ENCODE peak calls at places on chromosome 11, in five cellular contexts. Z is CD8-positive, alpha-beta T cell; X is A549; C is AG04450; H is CD4-positive, CD25-positive, alpha-beta regulatory T cell. N is an unnamed sample.

GRCh38 chr11:80584661-80585060 is 1143.8 kb upstream of the TENM4 start:
- DNase-seq in Z (no peak), X (no peak), C (no peak), H (no peak), N (no peak)

GRCh38 chr11:130077671-130078468 is 8.2 kb downstream of the APLP2 start:
- DNase-seq in Z (no peak), X (no peak), C (no peak), H (no peak), N (no peak)

GRCh38 chr11:58285483-58286040 is 17.5 kb upstream of the OR10W1 start:
- DNase-seq in Z (no peak), X (no peak), C (no peak), H (no peak), N (no peak)

GRCh38 chr11:62664405-62665074 is 470 bp downstream of the C11orf98 start:
- DNase-seq in Z (peak), X (no peak), C (no peak), H (peak), N (no peak)

GRCh38 chr11:43802509-43802908 is 78.1 kb upstream of the ALKBH3 start:
- DNase-seq in Z (no peak), X (no peak), C (no peak), H (no peak), N (no peak)

GRCh38 chr11:125082611-125083311 is 19.7 kb downstream of the SLC37A2 start:
- DNase-seq in Z (no peak), X (no peak), C (no peak), H (no peak), N (no peak)

GRCh38 chr11:24226606-24227005 is 270.2 kb upstream of the LUZP2 start:
- DNase-seq in Z (no peak), X (no peak), C (no peak), H (no peak), N (no peak)

GRCh38 chr11:23310276-23310675 is 450.0 kb upstream of the CCDC179 start:
- DNase-seq in Z (no peak), X (no peak), C (no peak), H (no peak), N (no peak)

GRCh38 chr11:58524232-58525036 is 16.5 kb upstream of the OR5B21 start:
- DNase-seq in Z (peak), X (peak), C (peak), H (peak), N (no peak)

GRCh38 chr11:90747057-90747456 is 524.2 kb upstream of the CHORDC1 start:
- DNase-seq in Z (no peak), X (no peak), C (no peak), H (no peak), N (no peak)

GRCh38 chr11:78853521-78853920 is 278.9 kb upstream of the NARS2 start:
- DNase-seq in Z (no peak), X (no peak), C (no peak), H (no peak), N (no peak)

GRCh38 chr11:122690801-122691649 is 35.5 kb downstream of the UBASH3B start:
- DNase-seq in Z (no peak), X (no peak), C (no peak), H (no peak), N (no peak)
- H3K27ac ChIP-seq in Z (peak), X (peak), C (peak), H (peak), N (peak)

GRCh38 chr11:504053-504993 is 2.7 kb downstream of the RNH1 start:
- DNase-seq in Z (no peak), X (no peak), C (no peak), H (no peak), N (no peak)

GRCh38 chr11:504994-505344 is 2.1 kb downstream of the RNH1 start:
- DNase-seq in Z (no peak), X (no peak), C (no peak), H (no peak), N (no peak)

GRCh38 chr11:502288-503178 is 4.5 kb downstream of the RNH1 start:
- DNase-seq in Z (no peak), X (no peak), C (no peak), H (no peak), N (no peak)

GRCh38 chr11:501683-502287 is 5.3 kb downstream of the RNH1 start:
- DNase-seq in Z (no peak), X (no peak), C (no peak), H (no peak), N (no peak)

DNA sequence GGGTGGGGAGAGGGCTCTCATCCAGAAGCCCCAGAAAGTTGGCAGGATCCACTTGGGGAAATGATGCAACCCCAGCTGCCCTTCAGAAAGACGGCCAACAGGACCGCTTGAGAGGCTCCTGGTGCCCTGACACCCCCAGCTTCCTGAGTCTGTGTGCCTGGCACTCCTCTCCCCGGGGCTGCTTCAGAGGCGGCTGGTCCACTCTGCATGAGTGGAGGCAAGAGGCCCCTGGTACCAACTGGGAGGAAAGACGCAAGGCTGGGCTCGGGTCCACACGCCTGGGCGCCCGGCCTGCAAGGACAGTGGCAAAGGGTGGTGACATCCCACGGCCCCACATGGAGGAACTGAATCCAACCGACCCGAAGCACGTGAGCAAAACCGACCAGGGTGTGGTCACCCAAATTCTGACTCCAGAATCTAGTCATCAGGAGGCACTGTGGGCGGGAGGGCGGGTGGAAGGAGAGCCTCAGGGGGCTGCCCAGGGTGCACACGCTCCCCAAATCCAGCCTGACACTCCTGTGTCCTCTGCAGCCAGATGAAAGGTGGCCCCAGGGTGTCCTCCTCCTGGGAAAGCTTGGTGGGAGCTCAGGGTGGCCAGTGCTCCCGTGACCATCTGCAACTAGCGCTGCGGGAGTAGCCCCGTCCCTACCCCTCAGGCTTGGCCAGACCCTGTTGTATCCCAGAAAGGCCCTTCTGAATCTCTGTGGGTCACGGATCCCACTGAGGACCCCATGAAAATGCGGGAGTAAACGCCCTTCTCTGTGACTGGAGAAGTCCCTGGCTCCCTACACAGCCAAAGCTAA is 3.7 kb downstream of the RNH1 start:
- DNase-seq in Z (no peak), X (no peak), C (no peak), H (no peak), N (no peak)
- H3K4me3 ChIP-seq in Z (no peak), X (no peak), C (peak), H (no peak), N (peak)

GRCh38 chr11:19506803-19507466 is 205.7 kb upstream of the NAV2 start:
- DNase-seq in Z (no peak), X (no peak), C (no peak), H (no peak), N (no peak)
- H3K27ac ChIP-seq in Z (no peak), X (peak), C (no peak), H (no peak), N (no peak)

GRCh38 chr11:67277231-67277961 is 11.1 kb downstream of the GRK2 start:
- DNase-seq in Z (peak), X (no peak), C (no peak), H (peak), N (peak)
- H3K4me3 ChIP-seq in Z (peak), X (no peak), C (peak), H (peak), N (peak)

DNA sequence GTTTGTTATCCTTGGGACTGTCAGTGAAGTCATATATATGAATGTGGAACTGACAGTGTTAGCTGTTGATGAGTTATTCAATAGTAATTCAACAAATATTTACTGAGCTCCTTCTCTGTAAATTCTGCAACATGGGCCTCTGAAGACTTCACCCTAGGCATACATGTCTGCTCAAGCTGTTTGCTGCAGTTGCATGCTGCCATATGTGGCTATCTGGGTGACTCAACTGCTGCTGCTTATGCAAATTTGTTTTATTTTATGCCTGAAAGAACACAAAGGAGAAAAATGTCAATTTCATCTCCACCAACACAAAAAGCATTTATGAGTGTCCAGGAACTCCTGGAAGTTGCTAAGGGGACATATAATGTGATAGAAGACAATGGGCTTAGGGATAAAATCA is 417.6 kb downstream of the AASDHPPT start:
- DNase-seq in Z (no peak), X (no peak), C (no peak), H (no peak), N (no peak)
- H3K27ac ChIP-seq in Z (no peak), X (no peak), C (no peak), H (no peak), N (no peak)

DNA sequence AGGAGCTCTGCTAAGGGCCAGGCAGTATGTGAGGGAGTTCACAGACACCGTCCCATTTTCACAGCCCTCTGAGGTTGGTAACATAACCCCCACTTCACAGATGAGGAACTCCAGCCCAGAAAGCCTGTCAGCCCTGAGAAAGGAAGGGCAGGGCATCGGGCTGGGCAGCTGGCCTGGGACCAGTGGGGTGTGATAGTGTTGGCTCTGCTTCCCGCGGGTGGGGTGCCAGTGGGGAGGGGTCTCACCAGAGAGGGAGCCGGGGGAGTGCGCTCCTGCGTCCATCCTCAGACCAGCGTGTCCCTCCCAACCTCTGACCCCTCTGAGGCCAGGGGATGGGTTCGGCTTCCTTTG is 2.3 kb downstream of the TAGLN start:
- DNase-seq in Z (no peak), X (no peak), C (no peak), H (no peak), N (no peak)
- H3K4me3 ChIP-seq in Z (no peak), X (no peak), C (peak), H (no peak), N (peak)

GRCh38 chr11:67120881-67121710 is 2.0 kb downstream of the KDM2A start:
- DNase-seq in Z (no peak), X (no peak), C (no peak), H (no peak), N (no peak)
- H3K27ac ChIP-seq in Z (peak), X (peak), C (no peak), H (peak), N (peak)

N was measured in esophagus squamous epithelium.